ENCODE peak calls at places on chromosomes 2 and 18, in nine cellular contexts. A is MCF 10A, Y is EL, C is A549, K is brain microvascular endothelial cell, U is memory B cell, N is C1 segment of cervical spinal cord, E is neural progenitor cell, Q is Caki2. X is an unnamed sample.

GRCh38 chr2:15964936-15965563 is 24.7 kb downstream of the MYCN start:
- DNase-seq in A (no peak), Y (no peak), C (no peak), K (no peak), U (no peak), N (no peak), E (no peak), Q (no peak), X (no peak)

GRCh38 chr2:49248506-49248905 is 94.2 kb upstream of the FSHR start:
- DNase-seq in A (peak; percentile 87), Y (peak; percentile 90), C (no peak), K (peak; percentile 89), U (no peak), N (no peak), E (no peak), Q (peak; percentile 71), X (no peak)

GRCh38 chr2:171390941-171391516 is 42.8 kb downstream of the METTL8 start:
- DNase-seq in A (peak; percentile 82), Y (peak; percentile 72), C (no peak), K (peak; percentile 80), U (no peak), N (no peak), E (no peak), Q (peak; percentile 37), X (no peak)

GRCh38 chr2:11568436-11568835 is 34.6 kb downstream of the GREB1 start:
- DNase-seq in A (no peak), Y (no peak), C (no peak), K (no peak), U (no peak), N (no peak), E (no peak), Q (no peak), X (no peak)

GRCh38 chr2:185291035-185291647 is 447.5 kb upstream of the FSIP2 start:
- DNase-seq in A (peak; percentile 71), Y (peak; percentile 25), C (no peak), K (peak; percentile 51), U (no peak), N (no peak), E (peak; percentile 82), Q (peak; percentile 20), X (peak; percentile 18)

GRCh38 chr2:149200109-149200520 is 130.3 kb upstream of the LYPD6 start:
- DNase-seq in A (peak; percentile 92), Y (peak; percentile 26), C (no peak), K (no peak), U (no peak), N (no peak), E (no peak), Q (no peak), X (no peak)

GRCh38 chr18:9353596-9353995 is 19.0 kb downstream of the TWSG1 start:
- DNase-seq in A (no peak), Y (no peak), C (no peak), K (no peak), U (no peak), N (no peak), E (no peak), Q (no peak), X (no peak)

GRCh38 chr2:161303535-161304050 is 4.6 kb upstream of the PSMD14 start:
- DNase-seq in A (no peak), Y (no peak), C (no peak), K (no peak), U (no peak), N (no peak), E (no peak), Q (no peak), X (no peak)

GRCh38 chr2:197298609-197299008 is 12.0 kb downstream of the ANKRD44 start:
- DNase-seq in A (no peak), Y (no peak), C (no peak), K (no peak), U (no peak), N (no peak), E (no peak), Q (no peak), X (no peak)

GRCh38 chr18:8471373-8471772 is 137.9 kb upstream of the RAB12 start:
- DNase-seq in A (no peak), Y (peak; percentile 81), C (no peak), K (peak; percentile 26), U (no peak), N (no peak), E (no peak), Q (no peak), X (no peak)

GRCh38 chr2:23606196-23606595 is 221.2 kb downstream of the KLHL29 start:
- DNase-seq in A (no peak), Y (no peak), C (no peak), K (no peak), U (no peak), N (no peak), E (no peak), Q (no peak), X (no peak)

GRCh38 chr2:65057391-65058052 is 1.3 kb downstream of the CEP68 start:
- DNase-seq in A (peak; percentile 66), Y (peak; percentile 37), C (no peak), K (no peak), U (no peak), N (no peak), E (no peak), Q (peak; percentile 35), X (no peak)

GRCh38 chr2:100066856-100067255 is 75.5 kb downstream of the AFF3 start:
- DNase-seq in A (no peak), Y (no peak), C (no peak), K (no peak), U (no peak), N (no peak), E (no peak), Q (no peak), X (no peak)

GRCh38 chr2:203327582-203327917 is 644 bp upstream of the ABI2 start:
- DNase-seq in A (no peak), Y (no peak), C (peak; percentile 21), K (peak; percentile 10), U (no peak), N (no peak), E (no peak), Q (no peak), X (no peak)

GRCh38 chr2:121634354-121635307 is 14.6 kb downstream of the CLASP1 start:
- DNase-seq in A (peak; percentile 54), Y (peak; percentile 70), C (peak; percentile 31), K (peak; percentile 14), U (no peak), N (no peak), E (no peak), Q (peak; percentile 91), X (no peak)

GRCh38 chr2:216090369-216090786 is 8.7 kb downstream of the TMEM169 start:
- DNase-seq in A (no peak), Y (no peak), C (no peak), K (peak; percentile 37), U (no peak), N (no peak), E (no peak), Q (no peak), X (no peak)

GRCh38 chr2:151498178-151498577 is 88.5 kb downstream of the RIF1 start:
- DNase-seq in A (no peak), Y (no peak), C (no peak), K (no peak), U (no peak), N (no peak), E (peak; percentile 23), Q (no peak), X (no peak)

GRCh38 chr2:116319935-116320334 is 1494.6 kb upstream of the DDX18 start:
- DNase-seq in A (no peak), Y (no peak), C (no peak), K (no peak), U (no peak), N (no peak), E (peak; percentile 60), Q (no peak), X (no peak)

GRCh38 chr2:23530121-23530908 is 145.3 kb downstream of the KLHL29 start:
- DNase-seq in A (no peak), Y (no peak), C (no peak), K (no peak), U (no peak), N (no peak), E (no peak), Q (no peak), X (no peak)

GRCh38 chr2:84989422-84989821 is 18.5 kb downstream of the KCMF1 start:
- DNase-seq in A (no peak), Y (no peak), C (no peak), K (no peak), U (no peak), N (no peak), E (no peak), Q (peak; percentile 36), X (no peak)

GRCh38 chr18:77124452-77124922 is 8.1 kb downstream of the MBP start:
- DNase-seq in A (no peak), Y (no peak), C (no peak), K (no peak), U (no peak), N (no peak), E (no peak), Q (no peak), X (no peak)

GRCh38 chr2:144152817-144153271 is 367.1 kb downstream of the ZEB2 start:
- DNase-seq in A (no peak), Y (peak; percentile 69), C (no peak), K (peak; percentile 76), U (peak; percentile 4), N (no peak), E (peak; percentile 11), Q (no peak), X (no peak)

GRCh38 chr2:36562973-36563532 is 34.9 kb downstream of the FEZ2 start:
- DNase-seq in A (peak; percentile 75), Y (peak; percentile 64), C (no peak), K (no peak), U (no peak), N (no peak), E (no peak), Q (no peak), X (no peak)

GRCh38 chr2:86298411-86299390 is 38.7 kb downstream of the REEP1 start:
- DNase-seq in A (no peak), Y (peak; percentile 16), C (peak; percentile 65), K (no peak), U (no peak), N (peak; percentile 25), E (peak; percentile 55), Q (peak; percentile 11), X (no peak)

GRCh38 chr18:80157708-80158343 is 48.8 kb downstream of the ADNP2 start:
- DNase-seq in A (peak; percentile 74), Y (peak; percentile 64), C (peak; percentile 21), K (peak; percentile 58), U (peak; percentile 60), N (peak; percentile 26), E (peak; percentile 78), Q (peak; percentile 15), X (no peak)

GRCh38 chr2:215138466-215138865 is at the start of gene ABCA12:
- DNase-seq in A (peak; percentile 36), Y (no peak), C (no peak), K (no peak), U (no peak), N (no peak), E (no peak), Q (no peak), X (no peak)

GRCh38 chr2:137507237-137507636 is 457.0 kb upstream of the HNMT start:
- DNase-seq in A (no peak), Y (no peak), C (no peak), K (no peak), U (no peak), N (no peak), E (no peak), Q (no peak), X (no peak)

GRCh38 chr2:237473474-237474453 is 13.3 kb upstream of the MLPH start:
- DNase-seq in A (peak; percentile 35), Y (peak; percentile 55), C (no peak), K (peak; percentile 91), U (no peak), N (no peak), E (no peak), Q (no peak), X (no peak)

GRCh38 chr18:50079571-50080295 is 115.2 kb downstream of the MYO5B start:
- DNase-seq in A (peak; percentile 24), Y (no peak), C (no peak), K (no peak), U (no peak), N (peak; percentile 81), E (no peak), Q (no peak), X (no peak)

GRCh38 chr2:30622452-30622851 is 175.4 kb downstream of the LCLAT1 start:
- DNase-seq in A (no peak), Y (no peak), C (no peak), K (no peak), U (no peak), N (no peak), E (no peak), Q (no peak), X (no peak)

GRCh38 chr2:191265311-191266170 is 20.3 kb downstream of the MYO1B start:
- DNase-seq in A (peak; percentile 13), Y (peak; percentile 80), C (no peak), K (peak; percentile 68), U (no peak), N (no peak), E (no peak), Q (peak; percentile 21), X (no peak)